ENCODE peak calls at places on chromosomes 3 and 15, in eight cellular contexts. G, C, F, T, D, N, R and U are unnamed samples.

GRCh38 chr15:85374831-85375230 is 5.6 kb upstream of the AKAP13 start:
- DNase-seq in N (no peak), G (no peak), D (no peak), T (no peak), F (no peak), R (no peak), C (no peak), U (no peak)

GRCh38 chr15:45943255-45943654 is 308.4 kb downstream of the SQOR start:
- DNase-seq in F (no peak), C (no peak), G (no peak), R (peak), D (no peak), T (no peak), N (no peak), U (no peak)

GRCh38 chr3:160180581-160181216 is 44.5 kb upstream of the C3orf80 start:
- DNase-seq in T (no peak), G (no peak), N (no peak), R (no peak), D (peak), C (peak), F (no peak), U (peak)

GRCh38 chr15:81224232-81224631 is 27.6 kb downstream of the IL16 start:
- DNase-seq in F (no peak), R (no peak), G (no peak), D (no peak), C (no peak), T (no peak), N (no peak), U (no peak)

GRCh38 chr3:149658444-149659172 is 783 bp upstream of the WWTR1 start:
- DNase-seq in D (peak), T (no peak), G (peak), R (peak), N (peak), C (peak), F (peak), U (peak)

GRCh38 chr3:141743305-141743704 is 5.2 kb downstream of the RNF7 start:
- DNase-seq in T (no peak), R (no peak), F (no peak), C (no peak), G (no peak), D (no peak), N (no peak), U (no peak)

GRCh38 chr15:33730815-33731214 is 237.5 kb upstream of the CHRM5 start:
- DNase-seq in T (no peak), N (no peak), D (no peak), G (no peak), R (no peak), F (no peak), C (no peak), U (no peak)

GRCh38 chr3:49104427-49105291 is at the start of gene QARS1:
- DNase-seq in F (peak), G (peak), D (peak), T (peak), N (peak), R (peak), C (peak), U (peak)

GRCh38 chr3:125359700-125360099 is 15.4 kb downstream of the ZNF148 start:
- DNase-seq in F (no peak), N (no peak), D (no peak), R (no peak), G (no peak), C (no peak), T (no peak), U (no peak)

GRCh38 chr15:23869391-23869790 is 182.3 kb upstream of the NDN start:
- DNase-seq in R (peak), T (no peak), G (no peak), F (no peak), D (no peak), N (no peak), C (no peak), U (no peak)

GRCh38 chr15:38564557-38565286 is at the start of gene RASGRP1:
- DNase-seq in N (peak), T (peak), G (peak), C (peak), D (peak), F (peak), R (peak), U (no peak)

GRCh38 chr3:42340466-42340865 is 69.9 kb downstream of the LYZL4 start:
- DNase-seq in T (no peak), G (no peak), R (no peak), N (no peak), F (no peak), D (no peak), C (no peak), U (no peak)

GRCh38 chr3:111541911-111542483 is at the start of gene CD96:
- DNase-seq in N (peak), G (peak), D (no peak), T (peak), C (no peak), F (peak), R (no peak), U (no peak)

GRCh38 chr3:46454209-46454595 is 10.5 kb downstream of the LTF start:
- DNase-seq in G (no peak), R (no peak), T (no peak), D (no peak), F (no peak), C (no peak), N (no peak), U (no peak)

GRCh38 chr15:38054488-38054887 is 120.0 kb downstream of the TMCO5A start:
- DNase-seq in G (no peak), R (peak), T (no peak), D (no peak), C (peak), N (peak), F (no peak), U (peak)

GRCh38 chr3:115040673-115041286 is 106.3 kb downstream of the ZBTB20 start:
- DNase-seq in G (no peak), F (peak), D (no peak), T (peak), N (peak), C (peak), R (peak), U (no peak)

GRCh38 chr15:77183066-77183465 is 112.2 kb upstream of the TSPAN3 start:
- DNase-seq in G (no peak), F (no peak), N (no peak), C (no peak), R (no peak), T (no peak), D (no peak), U (no peak)

GRCh38 chr15:67161881-67162280 is 92.6 kb downstream of the AAGAB start:
- DNase-seq in F (no peak), D (no peak), G (no peak), T (no peak), N (no peak), C (no peak), R (peak), U (no peak)

GRCh38 chr3:44359146-44359751 is 20.7 kb downstream of the TCAIM start:
- DNase-seq in G (no peak), C (no peak), R (peak), T (no peak), F (no peak), D (no peak), N (no peak), U (no peak)

GRCh38 chr15:92048739-92049138 is 195.2 kb downstream of the SLCO3A1 start:
- DNase-seq in T (no peak), N (no peak), D (no peak), R (no peak), C (no peak), F (no peak), G (no peak), U (no peak)

GRCh38 chr3:37223084-37223975 is 48.9 kb upstream of the LRRFIP2 start:
- DNase-seq in N (no peak), G (no peak), F (no peak), D (no peak), R (peak), C (no peak), T (no peak), U (no peak)

GRCh38 chr15:66999046-66999557 is 66.3 kb upstream of the SMAD3 start:
- DNase-seq in R (no peak), N (no peak), F (no peak), C (no peak), D (no peak), G (no peak), T (no peak), U (no peak)

GRCh38 chr3:125054436-125055164 is 1.2 kb downstream of the HEG1 start:
- DNase-seq in C (peak), T (no peak), R (peak), N (peak), F (no peak), D (no peak), G (no peak), U (peak)

GRCh38 chr15:88920186-88920891 is 7.2 kb upstream of the MFGE8 start:
- DNase-seq in F (no peak), R (peak), D (no peak), G (no peak), N (peak), T (no peak), C (no peak), U (peak)

GRCh38 chr3:109803274-109803673 is 465.9 kb upstream of the DPPA4 start:
- DNase-seq in R (peak), C (no peak), N (peak), F (no peak), D (no peak), T (no peak), G (no peak), U (no peak)

GRCh38 chr3:195196266-195196665 is 74.7 kb downstream of the XXYLT1 start:
- DNase-seq in G (no peak), T (no peak), R (peak), F (peak), C (peak), D (no peak), N (peak), U (peak)

GRCh38 chr15:39495871-39496459 is 84.9 kb upstream of the THBS1 start:
- DNase-seq in N (peak), D (no peak), G (no peak), F (no peak), T (no peak), R (no peak), C (peak), U (no peak)

GRCh38 chr3:133953297-133953696 is 57.6 kb upstream of the RAB6B start:
- DNase-seq in F (no peak), R (no peak), T (no peak), C (no peak), N (no peak), G (no peak), D (no peak), U (no peak)

GRCh38 chr3:129429597-129429996 is 1.2 kb upstream of the EFCAB12 start:
- DNase-seq in R (no peak), F (no peak), D (no peak), N (no peak), T (no peak), G (no peak), C (no peak), U (no peak)

GRCh38 chr15:41894791-41895463 is 1.1 kb upstream of the SPTBN5 start:
- DNase-seq in R (peak), F (peak), N (peak), G (peak), T (peak), D (no peak), C (peak), U (peak)

GRCh38 chr3:46006646-46007045 is 11.0 kb upstream of the FYCO1 start:
- DNase-seq in G (no peak), N (peak), R (no peak), F (no peak), D (no peak), T (no peak), C (peak), U (peak)